ENCODE peak calls at places on chromosomes 3 and 15, in four cellular contexts. One of them, this sample, is unnamed.

GRCh38 chr15:31398677-31399260 is 72.1 kb downstream of the KLF13 start:
- DNase-seq in dorsolateral prefrontal cortex: no peak
- DNase-seq in tibial artery: no peak
- DNase-seq in ovary: no peak
- DNase-seq in this sample: no peak

GRCh38 chr3:113210608-113211369 is 568 bp upstream of the BOC start:
- DNase-seq in dorsolateral prefrontal cortex: no peak
- DNase-seq in tibial artery: no peak
- DNase-seq in ovary: peak; percentile 59
- DNase-seq in this sample: no peak

GRCh38 chr15:22949074-22949547 is 31.1 kb downstream of the CYFIP1 start:
- DNase-seq in dorsolateral prefrontal cortex: no peak
- DNase-seq in tibial artery: peak; percentile 59
- DNase-seq in ovary: peak; percentile 70
- DNase-seq in this sample: no peak

GRCh38 chr15:69697913-69698312 is 245.3 kb downstream of the RPLP1 start:
- DNase-seq in dorsolateral prefrontal cortex: no peak
- DNase-seq in tibial artery: peak; percentile 47
- DNase-seq in ovary: no peak
- DNase-seq in this sample: no peak

GRCh38 chr3:123884258-123884831 is at the start of gene MYLK:
- DNase-seq in dorsolateral prefrontal cortex: no peak
- DNase-seq in tibial artery: peak; percentile 74
- DNase-seq in ovary: peak; percentile 64
- DNase-seq in this sample: peak; percentile 75

GRCh38 chr3:79618883-79619282 is 148.9 kb downstream of the ROBO1 start:
- DNase-seq in dorsolateral prefrontal cortex: no peak
- DNase-seq in tibial artery: no peak
- DNase-seq in ovary: no peak
- DNase-seq in this sample: no peak

GRCh38 chr3:177330771-177331170 is 133.5 kb upstream of the TBL1XR1 start:
- DNase-seq in dorsolateral prefrontal cortex: no peak
- DNase-seq in tibial artery: no peak
- DNase-seq in ovary: no peak
- DNase-seq in this sample: no peak

GRCh38 chr3:171643033-171643432 is 167.2 kb downstream of the PLD1 start:
- DNase-seq in dorsolateral prefrontal cortex: no peak
- DNase-seq in tibial artery: no peak
- DNase-seq in ovary: no peak
- DNase-seq in this sample: no peak

GRCh38 chr3:181698263-181698944 is 13.3 kb upstream of the SOX2 start:
- DNase-seq in dorsolateral prefrontal cortex: no peak
- DNase-seq in tibial artery: no peak
- DNase-seq in ovary: no peak
- DNase-seq in this sample: no peak

GRCh38 chr3:107142786-107143185 is 234.5 kb upstream of the CCDC54 start:
- DNase-seq in dorsolateral prefrontal cortex: no peak
- DNase-seq in tibial artery: no peak
- DNase-seq in ovary: no peak
- DNase-seq in this sample: no peak

GRCh38 chr15:63476229-63476632 is 28.2 kb upstream of the USP3 start:
- DNase-seq in dorsolateral prefrontal cortex: no peak
- DNase-seq in tibial artery: no peak
- DNase-seq in ovary: no peak
- DNase-seq in this sample: no peak

GRCh38 chr3:3178498-3179328 is 778 bp downstream of the CRBN start:
- DNase-seq in dorsolateral prefrontal cortex: no peak
- DNase-seq in tibial artery: no peak
- DNase-seq in ovary: no peak
- DNase-seq in this sample: no peak

GRCh38 chr3:41742127-41742526 is 219.8 kb downstream of the ULK4 start:
- DNase-seq in dorsolateral prefrontal cortex: no peak
- DNase-seq in tibial artery: no peak
- DNase-seq in ovary: no peak
- DNase-seq in this sample: no peak

GRCh38 chr15:38991126-38991525 is 426.5 kb upstream of the RASGRP1 start:
- DNase-seq in dorsolateral prefrontal cortex: no peak
- DNase-seq in tibial artery: peak; percentile 21
- DNase-seq in ovary: no peak
- DNase-seq in this sample: no peak

GRCh38 chr15:70251246-70251990 is 153.7 kb upstream of the TLE3 start:
- DNase-seq in dorsolateral prefrontal cortex: no peak
- DNase-seq in tibial artery: no peak
- DNase-seq in ovary: peak; percentile 49
- DNase-seq in this sample: no peak

GRCh38 chr15:29566914-29567313 is 255.4 kb downstream of the TJP1 start:
- DNase-seq in dorsolateral prefrontal cortex: no peak
- DNase-seq in tibial artery: no peak
- DNase-seq in ovary: no peak
- DNase-seq in this sample: no peak

GRCh38 chr3:143309622-143310190 is 190.1 kb downstream of the CHST2 start:
- DNase-seq in dorsolateral prefrontal cortex: no peak
- DNase-seq in tibial artery: no peak
- DNase-seq in ovary: no peak
- DNase-seq in this sample: no peak

GRCh38 chr15:98077186-98077585 is 116.7 kb downstream of the ARRDC4 start:
- DNase-seq in dorsolateral prefrontal cortex: no peak
- DNase-seq in tibial artery: no peak
- DNase-seq in ovary: no peak
- DNase-seq in this sample: no peak

GRCh38 chr15:82093774-82094211 is 48.0 kb upstream of the MEX3B start:
- DNase-seq in dorsolateral prefrontal cortex: no peak
- DNase-seq in tibial artery: no peak
- DNase-seq in ovary: no peak
- DNase-seq in this sample: no peak

GRCh38 chr15:50463423-50464358 is 39.5 kb downstream of the USP8 start:
- DNase-seq in dorsolateral prefrontal cortex: no peak
- DNase-seq in tibial artery: no peak
- DNase-seq in ovary: no peak
- DNase-seq in this sample: no peak

GRCh38 chr3:144053121-144053520 is 81.5 kb downstream of the DIPK2A start:
- DNase-seq in dorsolateral prefrontal cortex: no peak
- DNase-seq in tibial artery: no peak
- DNase-seq in ovary: no peak
- DNase-seq in this sample: no peak

GRCh38 chr15:78264304-78265136 is at the start of gene DNAJA4:
- DNase-seq in dorsolateral prefrontal cortex: peak; percentile 49
- DNase-seq in tibial artery: peak; percentile 53
- DNase-seq in ovary: peak; percentile 74
- DNase-seq in this sample: no peak

GRCh38 chr3:72485649-72486048 is 362.6 kb downstream of the SHQ1 start:
- DNase-seq in dorsolateral prefrontal cortex: no peak
- DNase-seq in tibial artery: no peak
- DNase-seq in ovary: no peak
- DNase-seq in this sample: no peak

GRCh38 chr3:27310693-27311092 is 58.5 kb downstream of the NEK10 start:
- DNase-seq in dorsolateral prefrontal cortex: no peak
- DNase-seq in tibial artery: no peak
- DNase-seq in ovary: no peak
- DNase-seq in this sample: no peak

GRCh38 chr3:14791343-14791945 is 27.3 kb upstream of the FGD5 start:
- DNase-seq in dorsolateral prefrontal cortex: no peak
- DNase-seq in tibial artery: peak; percentile 75
- DNase-seq in ovary: peak; percentile 64
- DNase-seq in this sample: no peak

GRCh38 chr3:15451468-15452113 is 24.2 kb downstream of the EAF1 start:
- DNase-seq in dorsolateral prefrontal cortex: no peak
- DNase-seq in tibial artery: no peak
- DNase-seq in ovary: no peak
- DNase-seq in this sample: no peak

GRCh38 chr15:56495050-56495449 is 30.1 kb upstream of the MNS1 start:
- DNase-seq in dorsolateral prefrontal cortex: no peak
- DNase-seq in tibial artery: no peak
- DNase-seq in ovary: no peak
- DNase-seq in this sample: no peak

GRCh38 chr15:42775431-42775830 is 38.5 kb upstream of the CDAN1 start:
- DNase-seq in dorsolateral prefrontal cortex: no peak
- DNase-seq in tibial artery: no peak
- DNase-seq in ovary: no peak
- DNase-seq in this sample: no peak

GRCh38 chr15:42772901-42773300 is 36.0 kb upstream of the CDAN1 start:
- DNase-seq in dorsolateral prefrontal cortex: no peak
- DNase-seq in tibial artery: no peak
- DNase-seq in ovary: no peak
- DNase-seq in this sample: no peak

GRCh38 chr15:42772126-42772525 is 35.2 kb upstream of the CDAN1 start:
- DNase-seq in dorsolateral prefrontal cortex: no peak
- DNase-seq in tibial artery: peak; percentile 68
- DNase-seq in ovary: no peak
- DNase-seq in this sample: no peak
- TF ChIP-seq CTCF in dorsolateral prefrontal cortex: no peak
- TF ChIP-seq CTCF in tibial artery: no peak
- TF ChIP-seq CTCF in ovary: no peak
- TF ChIP-seq CTCF in this sample: no peak

DNA sequence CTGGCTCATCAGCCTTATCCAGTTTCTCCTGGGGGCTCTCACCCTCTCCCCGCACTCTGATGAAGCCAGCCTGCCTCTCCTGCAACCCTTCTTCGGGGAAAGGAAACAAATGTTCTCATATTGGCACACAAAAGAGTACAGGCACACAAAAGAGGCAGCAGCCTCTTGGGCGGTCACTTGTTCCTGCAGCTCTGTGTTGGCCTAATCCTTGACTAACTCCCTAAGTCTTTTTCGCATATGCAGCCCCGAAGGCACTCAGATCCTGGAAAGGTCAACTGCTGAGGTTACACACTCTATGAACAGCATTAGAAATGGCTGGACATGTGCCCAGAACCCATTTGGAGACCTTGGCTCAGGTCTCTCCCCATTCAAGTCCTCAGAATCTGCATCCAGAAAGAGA is 7.4 kb upstream of the CAMP start:
- DNase-seq in dorsolateral prefrontal cortex: no peak
- DNase-seq in tibial artery: peak; percentile 61
- DNase-seq in ovary: no peak
- DNase-seq in this sample: no peak
- H3K27ac ChIP-seq in dorsolateral prefrontal cortex: no peak overlapping the region
- H3K27ac ChIP-seq in tibial artery: peak overlapping the region; percentile 67
- H3K27ac ChIP-seq in ovary: peak overlapping the region; percentile 6
- H3K27ac ChIP-seq in this sample: peak overlapping the region; percentile 60

DNA sequence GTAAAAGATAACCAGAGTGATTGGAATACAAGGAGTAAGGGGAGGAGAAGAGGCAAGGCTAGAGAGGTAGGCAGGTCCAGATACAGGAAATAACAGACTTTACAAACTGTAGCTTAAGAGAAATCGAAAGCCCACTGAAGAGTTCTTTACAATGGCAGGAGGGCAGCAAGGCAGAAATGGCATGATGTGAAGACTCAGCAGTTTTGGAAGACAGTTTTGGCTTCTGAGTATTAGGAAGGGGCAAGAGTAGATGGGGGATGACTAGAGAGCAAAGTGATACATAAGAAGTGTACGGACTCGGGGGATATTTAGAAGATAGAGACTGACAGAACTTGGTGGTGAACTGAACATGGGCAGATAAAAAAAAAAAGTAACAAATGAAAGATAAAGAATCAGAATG is 54.1 kb downstream of the RAD18 start:
- DNase-seq in dorsolateral prefrontal cortex: no peak
- DNase-seq in tibial artery: no peak
- DNase-seq in ovary: no peak
- DNase-seq in this sample: no peak
- H3K4me3 ChIP-seq in dorsolateral prefrontal cortex: no peak overlapping the region
- H3K4me3 ChIP-seq in tibial artery: no peak overlapping the region
- H3K4me3 ChIP-seq in ovary: no peak overlapping the region
- H3K4me3 ChIP-seq in this sample: no peak overlapping the region

GRCh38 chr15:26868029-26868685 is 1.3 kb downstream of the GABRA5 start:
- DNase-seq in dorsolateral prefrontal cortex: no peak
- DNase-seq in tibial artery: no peak
- DNase-seq in ovary: no peak
- DNase-seq in this sample: no peak

GRCh38 chr15:26869628-26870027 is 2.8 kb downstream of the GABRA5 start:
- DNase-seq in dorsolateral prefrontal cortex: no peak
- DNase-seq in tibial artery: no peak
- DNase-seq in ovary: no peak
- DNase-seq in this sample: no peak

GRCh38 chr15:26866298-26867198 is at the start of gene GABRA5:
- DNase-seq in dorsolateral prefrontal cortex: no peak
- DNase-seq in tibial artery: no peak
- DNase-seq in ovary: no peak
- DNase-seq in this sample: no peak

GRCh38 chr15:26867199-26868007 is 541 bp downstream of the GABRA5 start:
- DNase-seq in dorsolateral prefrontal cortex: no peak
- DNase-seq in tibial artery: no peak
- DNase-seq in ovary: no peak
- DNase-seq in this sample: no peak

GRCh38 chr15:26864664-26865191 is 2.1 kb upstream of the GABRA5 start:
- DNase-seq in dorsolateral prefrontal cortex: peak; percentile 46
- DNase-seq in tibial artery: no peak
- DNase-seq in ovary: no peak
- DNase-seq in this sample: no peak
- TF ChIP-seq CTCF in dorsolateral prefrontal cortex: peak; percentile 69
- TF ChIP-seq CTCF in tibial artery: peak; percentile 23
- TF ChIP-seq CTCF in ovary: no peak
- TF ChIP-seq CTCF in this sample: peak; percentile 28

GRCh38 chr3:132418916-132419315 is 1.6 kb downstream of the DNAJC13 start:
- DNase-seq in dorsolateral prefrontal cortex: no peak
- DNase-seq in tibial artery: no peak
- DNase-seq in ovary: no peak
- DNase-seq in this sample: no peak
- H3K27ac ChIP-seq in dorsolateral prefrontal cortex: no peak overlapping the region
- H3K27ac ChIP-seq in tibial artery: no peak overlapping the region
- H3K27ac ChIP-seq in ovary: no peak overlapping the region
- H3K27ac ChIP-seq in this sample: no peak overlapping the region

This sample was measured in thoracic aorta.